ENCODE peak calls at places on chromosomes 1 and 21, in eight cellular contexts. C is CD8-positive, alpha-beta memory T cell; X is stimulated activated naive B cell treated with anti-CD40 and anti-IgM and Interleukin-4, amounts not matched to agents 10 μg/mL and 1 μg/mL and 100 μg/mL, for 72 hours; N is activated T-cell treated with anti-CD3 and anti-CD28 coated beads for 1 hour; F is NCI-H2029 treated with DMSO at 0.1 percent for 48 hours; O is foreskin fibroblast; D is iris pigment epithelial cell; U is G401. I is an unnamed sample.

GRCh38 chr1:65067491-65068201 is 80.4 kb upstream of the AK4 start:
- DNase-seq in C (peak), X (peak), N (peak), F (peak), O (peak), D (peak), U (peak), I (peak)

GRCh38 chr21:25994758-25995163 is 175.8 kb downstream of the APP start:
- DNase-seq in C (no peak), X (no peak), N (no peak), F (no peak), O (no peak), D (no peak), U (peak), I (no peak)

GRCh38 chr1:164693564-164694359 is 134.8 kb downstream of the PBX1 start:
- DNase-seq in C (no peak), X (no peak), N (no peak), F (no peak), O (no peak), D (no peak), U (no peak), I (no peak)

GRCh38 chr1:28056129-28056925 is 32.1 kb downstream of the EYA3 start:
- DNase-seq in C (peak), X (peak), N (peak), F (peak), O (no peak), D (no peak), U (no peak), I (peak)

GRCh38 chr1:151619489-151620093 is 7.7 kb downstream of the SNX27 start:
- DNase-seq in C (no peak), X (no peak), N (no peak), F (no peak), O (peak), D (peak), U (no peak), I (no peak)

GRCh38 chr1:32291145-32291707 is 657 bp upstream of the HDAC1 start:
- DNase-seq in C (no peak), X (no peak), N (no peak), F (no peak), O (peak), D (peak), U (no peak), I (no peak)

GRCh38 chr1:84083321-84083720 is 60.8 kb upstream of the PRKACB start:
- DNase-seq in C (no peak), X (no peak), N (no peak), F (no peak), O (no peak), D (peak), U (peak), I (no peak)

GRCh38 chr1:159920651-159921050 is 4.7 kb downstream of the TAGLN2 start:
- DNase-seq in C (no peak), X (no peak), N (no peak), F (no peak), O (no peak), D (no peak), U (no peak), I (no peak)

GRCh38 chr1:229620876-229621275 is 5.0 kb downstream of the TAF5L start:
- DNase-seq in C (no peak), X (no peak), N (no peak), F (no peak), O (no peak), D (peak), U (no peak), I (no peak)

GRCh38 chr1:178051071-178051470 is 42.8 kb upstream of the RASAL2 start:
- DNase-seq in C (no peak), X (no peak), N (no peak), F (no peak), O (no peak), D (no peak), U (no peak), I (no peak)

GRCh38 chr1:53643881-53644390 is 95.0 kb downstream of the GLIS1 start:
- DNase-seq in C (no peak), X (no peak), N (no peak), F (no peak), O (no peak), D (no peak), U (no peak), I (no peak)

GRCh38 chr1:40980453-40981121 is 1.1 kb downstream of the CTPS1 start:
- DNase-seq in C (peak), X (peak), N (peak), F (peak), O (no peak), D (peak), U (peak), I (peak)

GRCh38 chr1:210489491-210489890 is 160.8 kb downstream of the HHAT start:
- DNase-seq in C (no peak), X (no peak), N (no peak), F (no peak), O (no peak), D (no peak), U (peak), I (no peak)

GRCh38 chr1:6016191-6016865 is 24.1 kb upstream of the NPHP4 start:
- DNase-seq in C (no peak), X (no peak), N (no peak), F (no peak), O (no peak), D (peak), U (no peak), I (no peak)

GRCh38 chr1:234216116-234216703 is 157.0 kb upstream of the COA6 start:
- DNase-seq in C (no peak), X (no peak), N (no peak), F (no peak), O (no peak), D (no peak), U (peak), I (no peak)

I was measured in immature natural killer cell.